ENCODE peak calls at places on chromosomes 3 and 15, in four cellular contexts. One of them, this sample, is unnamed.

GRCh38 chr15:62075595-62076279 is 9.0 kb downstream of the C2CD4A start:
- DNase-seq in AG04450: no peak
- DNase-seq in K562: no peak
- DNase-seq in pancreas: no peak
- DNase-seq in this sample: no peak

GRCh38 chr15:66224946-66225345 is 28.6 kb downstream of the MEGF11 start:
- DNase-seq in AG04450: no peak
- DNase-seq in pancreas: no peak
- DNase-seq in K562: no peak
- DNase-seq in this sample: no peak

GRCh38 chr3:101824691-101825090 is 24.6 kb upstream of the NFKBIZ start:
- DNase-seq in AG04450: no peak
- DNase-seq in K562: no peak
- DNase-seq in pancreas: no peak
- DNase-seq in this sample: no peak

GRCh38 chr15:50024183-50024795 is 94.7 kb downstream of the ATP8B4 start:
- DNase-seq in K562: no peak
- DNase-seq in AG04450: no peak
- DNase-seq in pancreas: no peak
- DNase-seq in this sample: no peak

GRCh38 chr3:175266478-175266877 is 407.3 kb downstream of the NAALADL2 start:
- DNase-seq in pancreas: no peak
- DNase-seq in AG04450: no peak
- DNase-seq in K562: no peak
- DNase-seq in this sample: no peak

GRCh38 chr3:115071611-115072010 is 75.5 kb downstream of the ZBTB20 start:
- DNase-seq in pancreas: no peak
- DNase-seq in K562: no peak
- DNase-seq in AG04450: peak
- DNase-seq in this sample: no peak

GRCh38 chr15:80925597-80926059 is 64.0 kb downstream of the MESD start:
- DNase-seq in AG04450: no peak
- DNase-seq in K562: no peak
- DNase-seq in pancreas: no peak
- DNase-seq in this sample: peak

GRCh38 chr15:100760357-100760903 is 119.2 kb upstream of the ALDH1A3 start:
- DNase-seq in pancreas: no peak
- DNase-seq in K562: no peak
- DNase-seq in AG04450: no peak
- DNase-seq in this sample: no peak

GRCh38 chr3:176214758-176215157 is 982.5 kb downstream of the TBL1XR1 start:
- DNase-seq in pancreas: no peak
- DNase-seq in AG04450: no peak
- DNase-seq in K562: no peak
- DNase-seq in this sample: no peak

GRCh38 chr3:42492508-42493080 is 9.8 kb upstream of the VIPR1 start:
- DNase-seq in AG04450: no peak
- DNase-seq in K562: no peak
- DNase-seq in pancreas: no peak
- DNase-seq in this sample: no peak

GRCh38 chr15:59873873-59874272 is 130.2 kb upstream of the FOXB1 start:
- DNase-seq in pancreas: no peak
- DNase-seq in AG04450: no peak
- DNase-seq in K562: no peak
- DNase-seq in this sample: no peak

GRCh38 chr15:46344115-46344749 is 709.4 kb downstream of the SQOR start:
- DNase-seq in AG04450: no peak
- DNase-seq in pancreas: no peak
- DNase-seq in K562: no peak
- DNase-seq in this sample: no peak

GRCh38 chr3:57805674-57806073 is 49.6 kb downstream of the SLMAP start:
- DNase-seq in AG04450: peak
- DNase-seq in pancreas: no peak
- DNase-seq in K562: peak
- DNase-seq in this sample: peak

GRCh38 chr3:114179575-114179974 is 723 bp upstream of the DRD3 start:
- DNase-seq in AG04450: peak
- DNase-seq in pancreas: no peak
- DNase-seq in K562: no peak
- DNase-seq in this sample: peak

GRCh38 chr3:150038830-150039229 is 68.1 kb upstream of the PFN2 start:
- DNase-seq in AG04450: no peak
- DNase-seq in pancreas: no peak
- DNase-seq in K562: peak
- DNase-seq in this sample: no peak

GRCh38 chr15:62779041-62779810 is 263.3 kb upstream of the TPM1 start:
- DNase-seq in AG04450: no peak
- DNase-seq in pancreas: no peak
- DNase-seq in K562: no peak
- DNase-seq in this sample: no peak

GRCh38 chr3:197425485-197426131 is 127.2 kb upstream of the DLG1 start:
- DNase-seq in pancreas: no peak
- DNase-seq in AG04450: no peak
- DNase-seq in K562: no peak
- DNase-seq in this sample: no peak

GRCh38 chr15:68427366-68427765 is 4.6 kb downstream of the ITGA11 start:
- DNase-seq in pancreas: no peak
- DNase-seq in AG04450: no peak
- DNase-seq in K562: no peak
- DNase-seq in this sample: no peak

GRCh38 chr3:10417849-10418248 is 87.5 kb downstream of the ATP2B2 start:
- DNase-seq in AG04450: no peak
- DNase-seq in pancreas: no peak
- DNase-seq in K562: peak
- DNase-seq in this sample: peak

GRCh38 chr3:71127052-71127451 is 456.5 kb downstream of the FOXP1 start:
- DNase-seq in AG04450: no peak
- DNase-seq in K562: no peak
- DNase-seq in pancreas: no peak
- DNase-seq in this sample: no peak
- H3K4me3 ChIP-seq in AG04450: no peak
- H3K4me3 ChIP-seq in K562: no peak
- H3K4me3 ChIP-seq in pancreas: no peak
- H3K4me3 ChIP-seq in this sample: no peak

GRCh38 chr15:37075777-37076176 is 24.6 kb downstream of the MEIS2 start:
- DNase-seq in pancreas: no peak
- DNase-seq in K562: no peak
- DNase-seq in AG04450: no peak
- DNase-seq in this sample: no peak

GRCh38 chr15:37078000-37078399 is 22.3 kb downstream of the MEIS2 start:
- DNase-seq in pancreas: no peak
- DNase-seq in K562: no peak
- DNase-seq in AG04450: no peak
- DNase-seq in this sample: no peak

GRCh38 chr15:37076543-37076942 is 23.8 kb downstream of the MEIS2 start:
- DNase-seq in pancreas: no peak
- DNase-seq in K562: no peak
- DNase-seq in AG04450: no peak
- DNase-seq in this sample: no peak

GRCh38 chr15:37079726-37080125 is 20.6 kb downstream of the MEIS2 start:
- DNase-seq in AG04450: no peak
- DNase-seq in K562: no peak
- DNase-seq in pancreas: no peak
- DNase-seq in this sample: peak

DNA sequence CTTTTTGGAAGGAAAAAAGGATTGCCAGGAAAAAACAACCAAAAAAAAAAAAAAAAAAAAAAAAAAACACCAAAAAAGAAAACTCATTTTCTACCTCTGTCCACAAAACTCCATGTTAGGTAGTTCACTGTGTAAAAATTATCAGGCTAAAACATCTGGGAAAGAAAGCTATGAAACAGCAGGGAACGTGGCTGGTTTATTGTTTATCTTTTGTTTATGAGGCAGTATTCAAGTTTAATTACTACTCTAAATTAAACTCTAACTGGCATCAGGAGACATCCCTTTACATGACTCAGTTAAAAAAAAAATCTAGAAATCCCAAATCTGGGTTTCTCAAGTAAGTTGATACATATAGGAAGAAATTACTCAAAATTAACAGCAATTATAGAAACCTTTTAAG is 21.8 kb downstream of the MEIS2 start:
- DNase-seq in K562: peak
- DNase-seq in pancreas: no peak
- DNase-seq in AG04450: no peak
- DNase-seq in this sample: no peak
- H3K4me3 ChIP-seq in K562: no peak
- H3K4me3 ChIP-seq in pancreas: no peak
- H3K4me3 ChIP-seq in AG04450: no peak
- H3K4me3 ChIP-seq in this sample: no peak

DNA sequence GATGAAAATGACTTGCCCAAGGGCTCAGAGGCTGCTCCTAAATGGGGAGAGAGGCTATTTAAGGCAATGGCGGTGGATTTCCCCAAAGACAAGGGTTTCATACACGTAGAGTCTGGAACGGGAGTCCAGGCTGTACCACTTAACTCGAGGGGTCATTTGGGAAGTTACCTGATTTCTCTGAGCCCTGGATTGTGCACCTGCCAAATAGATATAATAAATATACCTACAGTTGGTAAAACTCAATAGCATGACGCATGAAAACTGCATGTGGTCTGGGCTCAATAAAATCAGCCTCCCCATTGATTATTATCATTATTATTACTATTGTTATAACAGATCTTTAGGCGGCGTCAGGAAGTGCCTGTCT is 1.3 kb upstream of the ITPR1 start:
- DNase-seq in AG04450: no peak
- DNase-seq in K562: no peak
- DNase-seq in pancreas: no peak
- DNase-seq in this sample: no peak
- H3K4me3 ChIP-seq in AG04450: peak
- H3K4me3 ChIP-seq in K562: peak
- H3K4me3 ChIP-seq in pancreas: peak
- H3K4me3 ChIP-seq in this sample: peak

DNA sequence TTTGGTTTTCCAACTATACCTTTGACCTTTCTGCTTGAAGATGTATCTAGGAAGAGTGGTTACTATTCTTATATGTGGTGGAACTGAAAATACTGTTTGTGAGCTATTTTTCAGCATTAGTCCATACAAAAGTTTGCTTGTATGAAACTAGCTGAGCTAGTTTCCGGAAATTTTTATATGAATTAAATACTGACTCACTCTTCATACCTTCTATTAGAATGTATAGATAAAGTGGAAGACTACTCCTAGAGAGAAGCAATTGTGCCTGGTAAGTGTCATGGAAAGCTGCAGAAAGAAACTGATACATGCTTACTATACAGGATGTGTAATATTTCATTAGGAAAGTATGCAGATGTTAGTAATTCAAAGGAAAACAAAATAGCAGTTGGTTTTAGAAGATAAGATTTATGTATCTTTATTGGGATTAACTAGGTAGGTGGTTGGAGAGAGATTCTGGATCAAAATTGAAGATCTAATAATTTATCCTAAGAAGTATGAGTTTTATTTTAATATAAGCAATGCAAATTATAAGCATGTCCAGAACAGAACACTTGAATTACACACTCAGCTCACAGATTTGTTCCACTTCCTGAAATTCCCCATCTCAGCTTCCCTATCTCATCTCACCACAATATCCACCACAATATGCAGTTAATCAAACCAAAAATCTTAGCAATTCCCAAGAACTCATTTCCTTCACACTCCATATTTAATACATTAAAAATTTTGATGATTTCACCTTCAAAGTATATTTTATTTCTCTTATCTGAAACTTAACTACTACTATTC is 82.8 kb downstream of the BCHE start:
- DNase-seq in K562: no peak
- DNase-seq in AG04450: no peak
- DNase-seq in pancreas: no peak
- DNase-seq in this sample: no peak
- H3K4me3 ChIP-seq in K562: no peak
- H3K4me3 ChIP-seq in AG04450: no peak
- H3K4me3 ChIP-seq in pancreas: no peak
- H3K4me3 ChIP-seq in this sample: no peak

GRCh38 chr3:139677341-139678155 is at the start of gene NMNAT3:
- DNase-seq in AG04450: no peak
- DNase-seq in K562: peak
- DNase-seq in pancreas: peak
- DNase-seq in this sample: peak
- H3K4me3 ChIP-seq in AG04450: peak
- H3K4me3 ChIP-seq in K562: peak
- H3K4me3 ChIP-seq in pancreas: peak
- H3K4me3 ChIP-seq in this sample: peak

GRCh38 chr15:31473384-31474058 is 146.9 kb downstream of the KLF13 start:
- DNase-seq in AG04450: no peak
- DNase-seq in pancreas: no peak
- DNase-seq in K562: no peak
- DNase-seq in this sample: no peak
- H3K4me3 ChIP-seq in AG04450: no peak
- H3K4me3 ChIP-seq in pancreas: no peak
- H3K4me3 ChIP-seq in K562: no peak
- H3K4me3 ChIP-seq in this sample: no peak

GRCh38 chr15:40242671-40243070 is 3.8 kb downstream of the PAK6 start:
- DNase-seq in K562: no peak
- DNase-seq in AG04450: no peak
- DNase-seq in pancreas: peak
- DNase-seq in this sample: no peak
- H3K4me3 ChIP-seq in K562: no peak
- H3K4me3 ChIP-seq in AG04450: no peak
- H3K4me3 ChIP-seq in pancreas: no peak
- H3K4me3 ChIP-seq in this sample: no peak